ENCODE peak calls at places on chromosomes 11 and 22, in six cellular contexts. Y, E, C, F, A and I are unnamed samples.

GRCh38 chr11:17875908-17876307 is 136.9 kb downstream of the SERGEF start:
- DNase-seq in F (no peak), C (no peak), E (no peak), A (no peak), Y (no peak), I (no peak)

GRCh38 chr11:64850979-64851567 is 6.6 kb upstream of the CDC42BPG start:
- DNase-seq in E (peak), F (peak), Y (no peak), C (no peak), A (no peak), I (no peak)

GRCh38 chr11:132969892-132970291 is 562.4 kb downstream of the OPCML start:
- DNase-seq in C (no peak), A (no peak), Y (no peak), E (no peak), F (no peak), I (no peak)

GRCh38 chr22:49431559-49431958 is 396.1 kb downstream of the BRD1 start:
- DNase-seq in Y (peak), C (no peak), E (no peak), A (no peak), F (no peak), I (no peak)

GRCh38 chr22:19687561-19688300 is 26.6 kb upstream of the SEPTIN5 start:
- DNase-seq in Y (no peak), F (no peak), C (no peak), A (no peak), E (no peak), I (no peak)

GRCh38 chr11:76601712-76602111 is 68.8 kb downstream of the LRRC32 start:
- DNase-seq in C (no peak), F (no peak), Y (no peak), E (no peak), A (no peak), I (no peak)

GRCh38 chr11:90242894-90243416 is 20.1 kb upstream of the CHORDC1 start:
- DNase-seq in C (no peak), Y (no peak), F (no peak), A (no peak), E (no peak), I (no peak)

GRCh38 chr11:33551051-33551450 is 149.6 kb downstream of the C11orf91 start:
- DNase-seq in Y (no peak), C (no peak), E (no peak), A (no peak), F (no peak), I (no peak)

GRCh38 chr22:50027639-50028537 is 15.3 kb upstream of the IL17REL start:
- DNase-seq in C (no peak), A (no peak), E (peak), F (no peak), Y (peak), I (peak)